ENCODE peak calls at places on chromosome 15, in eight cellular contexts. One of them, this sample, is unnamed.

GRCh38 chr15:48307586-48307985 is 23.6 kb upstream of the DUT start:
- DNase-seq in adrenal gland: no peak
- DNase-seq in HTR-8/SVneo: no peak
- DNase-seq in coronary artery: no peak
- DNase-seq in fibroblast of mammary gland: peak; percentile 3
- DNase-seq in NCI-H1092 treated with DMSO at 0.1 percent for 48 hours: no peak
- DNase-seq in COR-L47: no peak
- DNase-seq in GM13977: no peak
- DNase-seq in this sample: no peak

GRCh38 chr15:31464216-31465082 is 137.8 kb downstream of the KLF13 start:
- DNase-seq in adrenal gland: no peak
- DNase-seq in HTR-8/SVneo: no peak
- DNase-seq in coronary artery: peak; percentile 69
- DNase-seq in fibroblast of mammary gland: no peak
- DNase-seq in NCI-H1092 treated with DMSO at 0.1 percent for 48 hours: no peak
- DNase-seq in COR-L47: no peak
- DNase-seq in GM13977: no peak
- DNase-seq in this sample: no peak

GRCh38 chr15:57153140-57153539 is 223.2 kb upstream of the CGNL1 start:
- DNase-seq in adrenal gland: no peak
- DNase-seq in HTR-8/SVneo: no peak
- DNase-seq in coronary artery: no peak
- DNase-seq in fibroblast of mammary gland: peak; percentile 54
- DNase-seq in NCI-H1092 treated with DMSO at 0.1 percent for 48 hours: no peak
- DNase-seq in COR-L47: no peak
- DNase-seq in GM13977: no peak
- DNase-seq in this sample: no peak

GRCh38 chr15:99925661-99926461 is 192.6 kb upstream of the LYSMD4 start:
- DNase-seq in adrenal gland: peak; percentile 60
- DNase-seq in HTR-8/SVneo: peak; percentile 21
- DNase-seq in coronary artery: peak; percentile 83
- DNase-seq in fibroblast of mammary gland: no peak
- DNase-seq in NCI-H1092 treated with DMSO at 0.1 percent for 48 hours: peak; percentile 6
- DNase-seq in COR-L47: peak; percentile 51
- DNase-seq in GM13977: peak; percentile 66
- DNase-seq in this sample: no peak

GRCh38 chr15:70033109-70033508 is 64.6 kb downstream of the TLE3 start:
- DNase-seq in adrenal gland: no peak
- DNase-seq in HTR-8/SVneo: no peak
- DNase-seq in coronary artery: no peak
- DNase-seq in fibroblast of mammary gland: no peak
- DNase-seq in NCI-H1092 treated with DMSO at 0.1 percent for 48 hours: no peak
- DNase-seq in COR-L47: no peak
- DNase-seq in GM13977: no peak
- DNase-seq in this sample: no peak

GRCh38 chr15:28935316-28935715 is 49.5 kb downstream of the APBA2 start:
- DNase-seq in adrenal gland: no peak
- DNase-seq in HTR-8/SVneo: peak; percentile 23
- DNase-seq in coronary artery: no peak
- DNase-seq in fibroblast of mammary gland: no peak
- DNase-seq in NCI-H1092 treated with DMSO at 0.1 percent for 48 hours: no peak
- DNase-seq in COR-L47: no peak
- DNase-seq in GM13977: no peak
- DNase-seq in this sample: no peak

GRCh38 chr15:24068102-24068501 is 381.0 kb upstream of the NDN start:
- DNase-seq in adrenal gland: no peak
- DNase-seq in HTR-8/SVneo: no peak
- DNase-seq in coronary artery: no peak
- DNase-seq in fibroblast of mammary gland: no peak
- DNase-seq in NCI-H1092 treated with DMSO at 0.1 percent for 48 hours: no peak
- DNase-seq in COR-L47: peak; percentile 1
- DNase-seq in GM13977: no peak
- DNase-seq in this sample: no peak

GRCh38 chr15:88187195-88187594 is 69.3 kb downstream of the NTRK3 start:
- DNase-seq in adrenal gland: peak; percentile 54
- DNase-seq in HTR-8/SVneo: peak; percentile 10
- DNase-seq in coronary artery: no peak
- DNase-seq in fibroblast of mammary gland: no peak
- DNase-seq in NCI-H1092 treated with DMSO at 0.1 percent for 48 hours: no peak
- DNase-seq in COR-L47: no peak
- DNase-seq in GM13977: no peak
- DNase-seq in this sample: no peak

GRCh38 chr15:68191555-68191954 is 13.6 kb downstream of the CALML4 start:
- DNase-seq in adrenal gland: no peak
- DNase-seq in HTR-8/SVneo: no peak
- DNase-seq in coronary artery: no peak
- DNase-seq in fibroblast of mammary gland: no peak
- DNase-seq in NCI-H1092 treated with DMSO at 0.1 percent for 48 hours: no peak
- DNase-seq in COR-L47: no peak
- DNase-seq in GM13977: no peak
- DNase-seq in this sample: no peak

GRCh38 chr15:38642689-38643270 is 78.2 kb upstream of the RASGRP1 start:
- DNase-seq in adrenal gland: no peak
- DNase-seq in HTR-8/SVneo: no peak
- DNase-seq in coronary artery: no peak
- DNase-seq in fibroblast of mammary gland: no peak
- DNase-seq in NCI-H1092 treated with DMSO at 0.1 percent for 48 hours: no peak
- DNase-seq in COR-L47: no peak
- DNase-seq in GM13977: no peak
- DNase-seq in this sample: no peak

GRCh38 chr15:99016680-99017321 is 9.2 kb upstream of the PGPEP1L start:
- DNase-seq in adrenal gland: no peak
- DNase-seq in HTR-8/SVneo: peak; percentile 66
- DNase-seq in coronary artery: no peak
- DNase-seq in fibroblast of mammary gland: peak; percentile 81
- DNase-seq in NCI-H1092 treated with DMSO at 0.1 percent for 48 hours: no peak
- DNase-seq in COR-L47: no peak
- DNase-seq in GM13977: no peak
- DNase-seq in this sample: peak; percentile 88

GRCh38 chr15:51335538-51335961 is 2.8 kb downstream of the CYP19A1 start:
- DNase-seq in adrenal gland: no peak
- DNase-seq in HTR-8/SVneo: no peak
- DNase-seq in coronary artery: no peak
- DNase-seq in fibroblast of mammary gland: no peak
- DNase-seq in NCI-H1092 treated with DMSO at 0.1 percent for 48 hours: no peak
- DNase-seq in COR-L47: no peak
- DNase-seq in GM13977: peak; percentile 50
- DNase-seq in this sample: no peak

GRCh38 chr15:82538961-82539689 is 1.1 kb downstream of the RPS17 start:
- DNase-seq in adrenal gland: no peak
- DNase-seq in HTR-8/SVneo: no peak
- DNase-seq in coronary artery: no peak
- DNase-seq in fibroblast of mammary gland: peak; percentile 38
- DNase-seq in NCI-H1092 treated with DMSO at 0.1 percent for 48 hours: no peak
- DNase-seq in COR-L47: no peak
- DNase-seq in GM13977: no peak
- DNase-seq in this sample: no peak

GRCh38 chr15:97708252-97708651 is 252.3 kb upstream of the ARRDC4 start:
- DNase-seq in adrenal gland: no peak
- DNase-seq in HTR-8/SVneo: no peak
- DNase-seq in coronary artery: no peak
- DNase-seq in fibroblast of mammary gland: no peak
- DNase-seq in NCI-H1092 treated with DMSO at 0.1 percent for 48 hours: no peak
- DNase-seq in COR-L47: no peak
- DNase-seq in GM13977: no peak
- DNase-seq in this sample: no peak

GRCh38 chr15:47184003-47184404 is 533.3 kb upstream of the SEMA6D start:
- DNase-seq in adrenal gland: peak; percentile 11
- DNase-seq in HTR-8/SVneo: peak; percentile 12
- DNase-seq in coronary artery: no peak
- DNase-seq in fibroblast of mammary gland: no peak
- DNase-seq in NCI-H1092 treated with DMSO at 0.1 percent for 48 hours: peak; percentile 81
- DNase-seq in COR-L47: peak; percentile 85
- DNase-seq in GM13977: no peak
- DNase-seq in this sample: no peak

GRCh38 chr15:57479005-57479404 is 102.7 kb downstream of the CGNL1 start:
- DNase-seq in adrenal gland: no peak
- DNase-seq in HTR-8/SVneo: no peak
- DNase-seq in coronary artery: no peak
- DNase-seq in fibroblast of mammary gland: no peak
- DNase-seq in NCI-H1092 treated with DMSO at 0.1 percent for 48 hours: no peak
- DNase-seq in COR-L47: no peak
- DNase-seq in GM13977: no peak
- DNase-seq in this sample: no peak

GRCh38 chr15:71400347-71400746 is 285.1 kb downstream of the THSD4 start:
- DNase-seq in adrenal gland: peak; percentile 56
- DNase-seq in HTR-8/SVneo: no peak
- DNase-seq in coronary artery: no peak
- DNase-seq in fibroblast of mammary gland: peak; percentile 14
- DNase-seq in NCI-H1092 treated with DMSO at 0.1 percent for 48 hours: no peak
- DNase-seq in COR-L47: no peak
- DNase-seq in GM13977: no peak
- DNase-seq in this sample: no peak

GRCh38 chr15:31397851-31398661 is 71.4 kb downstream of the KLF13 start:
- DNase-seq in adrenal gland: no peak
- DNase-seq in HTR-8/SVneo: no peak
- DNase-seq in coronary artery: no peak
- DNase-seq in fibroblast of mammary gland: no peak
- DNase-seq in NCI-H1092 treated with DMSO at 0.1 percent for 48 hours: no peak
- DNase-seq in COR-L47: peak; percentile 82
- DNase-seq in GM13977: no peak
- DNase-seq in this sample: no peak

GRCh38 chr15:62979252-62979651 is 63.3 kb upstream of the TPM1 start:
- DNase-seq in adrenal gland: no peak
- DNase-seq in HTR-8/SVneo: no peak
- DNase-seq in coronary artery: no peak
- DNase-seq in fibroblast of mammary gland: no peak
- DNase-seq in NCI-H1092 treated with DMSO at 0.1 percent for 48 hours: no peak
- DNase-seq in COR-L47: no peak
- DNase-seq in GM13977: no peak
- DNase-seq in this sample: no peak

GRCh38 chr15:77497942-77498361 is 77.3 kb downstream of the HMG20A start:
- DNase-seq in adrenal gland: no peak
- DNase-seq in HTR-8/SVneo: no peak
- DNase-seq in coronary artery: no peak
- DNase-seq in fibroblast of mammary gland: no peak
- DNase-seq in NCI-H1092 treated with DMSO at 0.1 percent for 48 hours: peak; percentile 41
- DNase-seq in COR-L47: no peak
- DNase-seq in GM13977: no peak
- DNase-seq in this sample: peak; percentile 34

GRCh38 chr15:39623550-39623931 is 42.7 kb downstream of the THBS1 start:
- DNase-seq in adrenal gland: no peak
- DNase-seq in HTR-8/SVneo: no peak
- DNase-seq in coronary artery: no peak
- DNase-seq in fibroblast of mammary gland: no peak
- DNase-seq in NCI-H1092 treated with DMSO at 0.1 percent for 48 hours: no peak
- DNase-seq in COR-L47: no peak
- DNase-seq in GM13977: peak; percentile 45
- DNase-seq in this sample: no peak

GRCh38 chr15:80228959-80229610 is 22.9 kb downstream of the CTXND1 start:
- DNase-seq in adrenal gland: no peak
- DNase-seq in HTR-8/SVneo: no peak
- DNase-seq in coronary artery: no peak
- DNase-seq in fibroblast of mammary gland: peak; percentile 62
- DNase-seq in NCI-H1092 treated with DMSO at 0.1 percent for 48 hours: no peak
- DNase-seq in COR-L47: no peak
- DNase-seq in GM13977: no peak
- DNase-seq in this sample: peak; percentile 10

GRCh38 chr15:40175160-40175559 is 14.3 kb downstream of the BUB1B start:
- DNase-seq in adrenal gland: no peak
- DNase-seq in HTR-8/SVneo: no peak
- DNase-seq in coronary artery: no peak
- DNase-seq in fibroblast of mammary gland: no peak
- DNase-seq in NCI-H1092 treated with DMSO at 0.1 percent for 48 hours: no peak
- DNase-seq in COR-L47: no peak
- DNase-seq in GM13977: no peak
- DNase-seq in this sample: peak; percentile 13

GRCh38 chr15:42890161-42890913 is 30.2 kb downstream of the TTBK2 start:
- DNase-seq in adrenal gland: peak; percentile 25
- DNase-seq in HTR-8/SVneo: peak; percentile 49
- DNase-seq in coronary artery: no peak
- DNase-seq in fibroblast of mammary gland: peak; percentile 45
- DNase-seq in NCI-H1092 treated with DMSO at 0.1 percent for 48 hours: no peak
- DNase-seq in COR-L47: no peak
- DNase-seq in GM13977: no peak
- DNase-seq in this sample: peak; percentile 85

GRCh38 chr15:34795267-34796081 is at the start of gene ACTC1:
- DNase-seq in adrenal gland: peak; percentile 66
- DNase-seq in HTR-8/SVneo: peak; percentile 32
- DNase-seq in coronary artery: peak; percentile 78
- DNase-seq in fibroblast of mammary gland: peak; percentile 30
- DNase-seq in NCI-H1092 treated with DMSO at 0.1 percent for 48 hours: peak; percentile 11
- DNase-seq in COR-L47: no peak
- DNase-seq in GM13977: no peak
- DNase-seq in this sample: peak; percentile 54

GRCh38 chr15:56034514-56034913 is 41.1 kb upstream of the NEDD4 start:
- DNase-seq in adrenal gland: no peak
- DNase-seq in HTR-8/SVneo: no peak
- DNase-seq in coronary artery: no peak
- DNase-seq in fibroblast of mammary gland: no peak
- DNase-seq in NCI-H1092 treated with DMSO at 0.1 percent for 48 hours: no peak
- DNase-seq in COR-L47: no peak
- DNase-seq in GM13977: no peak
- DNase-seq in this sample: no peak

GRCh38 chr15:90047956-90048575 is 46.9 kb downstream of the ZNF710 start:
- DNase-seq in adrenal gland: no peak
- DNase-seq in HTR-8/SVneo: no peak
- DNase-seq in coronary artery: no peak
- DNase-seq in fibroblast of mammary gland: no peak
- DNase-seq in NCI-H1092 treated with DMSO at 0.1 percent for 48 hours: no peak
- DNase-seq in COR-L47: no peak
- DNase-seq in GM13977: no peak
- DNase-seq in this sample: peak; percentile 18

GRCh38 chr15:67928666-67929065 is 88.8 kb upstream of the RNU6-1 start:
- DNase-seq in adrenal gland: no peak
- DNase-seq in HTR-8/SVneo: no peak
- DNase-seq in coronary artery: peak; percentile 75
- DNase-seq in fibroblast of mammary gland: no peak
- DNase-seq in NCI-H1092 treated with DMSO at 0.1 percent for 48 hours: no peak
- DNase-seq in COR-L47: no peak
- DNase-seq in GM13977: no peak
- DNase-seq in this sample: no peak

GRCh38 chr15:88649286-88649733 is 10.5 kb downstream of the ISG20 start:
- DNase-seq in adrenal gland: peak; percentile 47
- DNase-seq in HTR-8/SVneo: peak; percentile 50
- DNase-seq in coronary artery: peak; percentile 63
- DNase-seq in fibroblast of mammary gland: peak; percentile 98
- DNase-seq in NCI-H1092 treated with DMSO at 0.1 percent for 48 hours: no peak
- DNase-seq in COR-L47: no peak
- DNase-seq in GM13977: peak; percentile 69
- DNase-seq in this sample: peak; percentile 87

GRCh38 chr15:43998607-43999006 is 171.8 kb downstream of the WDR76 start:
- DNase-seq in adrenal gland: peak; percentile 41
- DNase-seq in HTR-8/SVneo: no peak
- DNase-seq in coronary artery: no peak
- DNase-seq in fibroblast of mammary gland: peak; percentile 81
- DNase-seq in NCI-H1092 treated with DMSO at 0.1 percent for 48 hours: no peak
- DNase-seq in COR-L47: no peak
- DNase-seq in GM13977: no peak
- DNase-seq in this sample: peak; percentile 65

GRCh38 chr15:45402955-45403892 is 24.9 kb upstream of the GATM start:
- DNase-seq in adrenal gland: peak; percentile 37
- DNase-seq in HTR-8/SVneo: peak; percentile 11
- DNase-seq in coronary artery: peak; percentile 75
- DNase-seq in fibroblast of mammary gland: peak; percentile 80
- DNase-seq in NCI-H1092 treated with DMSO at 0.1 percent for 48 hours: peak; percentile 1
- DNase-seq in COR-L47: peak; percentile 26
- DNase-seq in GM13977: peak; percentile 54
- DNase-seq in this sample: peak; percentile 29

GRCh38 chr15:41486286-41486685 is 7.4 kb upstream of the ITPKA start:
- DNase-seq in adrenal gland: no peak
- DNase-seq in HTR-8/SVneo: no peak
- DNase-seq in coronary artery: no peak
- DNase-seq in fibroblast of mammary gland: no peak
- DNase-seq in NCI-H1092 treated with DMSO at 0.1 percent for 48 hours: no peak
- DNase-seq in COR-L47: no peak
- DNase-seq in GM13977: no peak
- DNase-seq in this sample: no peak

GRCh38 chr15:72982750-72983149 is 69.5 kb upstream of the NEO1 start:
- DNase-seq in adrenal gland: no peak
- DNase-seq in HTR-8/SVneo: no peak
- DNase-seq in coronary artery: no peak
- DNase-seq in fibroblast of mammary gland: peak; percentile 25
- DNase-seq in NCI-H1092 treated with DMSO at 0.1 percent for 48 hours: no peak
- DNase-seq in COR-L47: no peak
- DNase-seq in GM13977: no peak
- DNase-seq in this sample: peak; percentile 72

GRCh38 chr15:95446854-95447253 is 883.6 kb upstream of the NR2F2 start:
- DNase-seq in adrenal gland: no peak
- DNase-seq in HTR-8/SVneo: no peak
- DNase-seq in coronary artery: no peak
- DNase-seq in fibroblast of mammary gland: no peak
- DNase-seq in NCI-H1092 treated with DMSO at 0.1 percent for 48 hours: no peak
- DNase-seq in COR-L47: no peak
- DNase-seq in GM13977: no peak
- DNase-seq in this sample: no peak